ENCODE peak calls at places on chromosomes 16 and 17, in five cellular contexts. N is pancreas, Q is esophagus squamous epithelium, Z is stomach, J is tibial artery. I is an unnamed sample.

GRCh38 chr17:38663125-38663751 is 11.5 kb downstream of the EPOP start:
- DNase-seq in Z (peak), Q (no peak), N (peak), J (no peak), I (peak)

GRCh38 chr17:78356163-78356713 is 3.6 kb downstream of the SOCS3 start:
- DNase-seq in Z (peak), Q (no peak), N (no peak), J (no peak), I (peak)

GRCh38 chr16:53219795-53220194 is 165.0 kb downstream of the CHD9 start:
- DNase-seq in Z (no peak), Q (no peak), N (no peak), J (no peak), I (no peak)

GRCh38 chr16:82660078-82660645 is 33.4 kb downstream of the CDH13 start:
- DNase-seq in N (no peak), Q (no peak), J (no peak), Z (no peak), I (no peak)

GRCh38 chr17:13572581-13572980 is 29.1 kb downstream of the HS3ST3A1 start:
- DNase-seq in J (no peak), N (no peak), Q (no peak), Z (no peak), I (no peak)

GRCh38 chr16:31002252-31002700 is 8.2 kb downstream of the STX1B start:
- DNase-seq in N (no peak), Z (no peak), J (no peak), Q (no peak), I (no peak)

GRCh38 chr16:89873822-89874689 is 664 bp downstream of the TCF25 start:
- DNase-seq in Z (peak), J (peak), Q (peak), N (peak), I (peak)

GRCh38 chr17:45129426-45129939 is 2.8 kb downstream of the PLCD3 start:
- DNase-seq in Z (no peak), N (no peak), J (no peak), Q (no peak), I (no peak)

GRCh38 chr17:44916059-44916780 is 920 bp upstream of the GFAP start:
- DNase-seq in N (no peak), J (no peak), Z (no peak), Q (no peak), I (peak)

GRCh38 chr16:86823895-86824671 is 245.7 kb downstream of the FOXL1 start:
- DNase-seq in J (no peak), Q (no peak), Z (no peak), N (no peak), I (no peak)

GRCh38 chr16:85385463-85386331 is 227.4 kb upstream of the GSE1 start:
- DNase-seq in J (peak), N (peak), Q (no peak), Z (no peak), I (no peak)

GRCh38 chr16:4172070-4172469 is 55.8 kb upstream of the ADCY9 start:
- DNase-seq in Z (no peak), Q (no peak), N (no peak), J (no peak), I (no peak)

GRCh38 chr16:88585269-88585668 is 15.1 kb downstream of the ZC3H18 start:
- DNase-seq in N (no peak), Z (no peak), Q (no peak), J (no peak), I (no peak)

GRCh38 chr17:57349533-57350227 is 93.4 kb downstream of the MSI2 start:
- DNase-seq in Q (no peak), Z (no peak), N (no peak), J (no peak), I (no peak)

GRCh38 chr17:42179911-42180410 is 981 bp downstream of the KCNH4 start:
- DNase-seq in Z (peak), Q (no peak), J (no peak), N (peak), I (no peak)

GRCh38 chr17:3914319-3914685 is 2.0 kb downstream of the P2RX1 start:
- DNase-seq in J (no peak), Q (no peak), Z (peak), N (no peak), I (no peak)

GRCh38 chr16:22098538-22099255 is 6.4 kb downstream of the VWA3A start:
- DNase-seq in Q (no peak), Z (no peak), N (no peak), J (no peak), I (no peak)

GRCh38 chr16:81713796-81714195 is 65.3 kb upstream of the PLCG2 start:
- DNase-seq in N (no peak), Q (no peak), Z (no peak), J (no peak), I (no peak)

GRCh38 chr17:55266958-55267688 is 2.4 kb downstream of the HLF start:
- DNase-seq in Z (no peak), J (no peak), Q (no peak), N (no peak), I (no peak)

GRCh38 chr16:31785126-31785525 is 88.5 kb upstream of the ZNF267 start:
- DNase-seq in Z (no peak), Q (no peak), N (no peak), J (no peak), I (no peak)

GRCh38 chr17:12959441-12959840 is 58.4 kb downstream of the ELAC2 start:
- DNase-seq in Z (no peak), N (no peak), Q (no peak), J (no peak), I (peak)

GRCh38 chr16:67773569-67774456 is 32.5 kb downstream of the RANBP10 start:
- DNase-seq in Q (no peak), Z (no peak), N (peak), J (no peak), I (no peak)

GRCh38 chr17:29838961-29839360 is 91.1 kb downstream of the SSH2 start:
- DNase-seq in J (no peak), N (no peak), Q (no peak), Z (no peak), I (peak)

GRCh38 chr17:78412403-78412802 is 34.0 kb downstream of the PGS1 start:
- DNase-seq in J (no peak), Q (no peak), Z (no peak), N (no peak), I (no peak)

GRCh38 chr17:32569171-32570080 is 82.6 kb downstream of the CDK5R1 start:
- DNase-seq in J (no peak), Q (no peak), Z (no peak), N (no peak), I (peak)

GRCh38 chr16:15950167-15950854 is 895 bp downstream of the ABCC1 start:
- DNase-seq in J (peak), N (no peak), Z (peak), Q (no peak), I (no peak)

GRCh38 chr16:68384293-68385255 is 63.7 kb downstream of the SMPD3 start:
- DNase-seq in Q (no peak), J (no peak), N (no peak), Z (no peak), I (no peak)

GRCh38 chr16:27437946-27438345 is 36.0 kb downstream of the IL21R start:
- DNase-seq in Q (no peak), J (no peak), N (no peak), Z (no peak), I (no peak)

GRCh38 chr16:89547860-89548259 is 12.6 kb upstream of the RPL13 start:
- DNase-seq in Q (no peak), N (no peak), Z (no peak), J (no peak), I (no peak)

GRCh38 chr16:88784074-88784855 is 755 bp downstream of the PIEZO1 start:
- DNase-seq in Q (no peak), N (peak), Z (peak), J (peak), I (no peak)

GRCh38 chr16:53511084-53511402 is 8.0 kb upstream of the AKTIP start:
- DNase-seq in J (no peak), Z (no peak), N (no peak), Q (no peak), I (no peak)

GRCh38 chr17:43916385-43916784 is 9.0 kb upstream of the MPP2 start:
- DNase-seq in Z (no peak), N (no peak), Q (no peak), J (no peak), I (no peak)

GRCh38 chr17:27430882-27431491 is 25.3 kb upstream of the KSR1 start:
- DNase-seq in Z (peak), Q (no peak), J (no peak), N (peak), I (no peak)

GRCh38 chr17:70013911-70014310 is 61.1 kb upstream of the KCNJ16 start:
- DNase-seq in J (no peak), Z (no peak), N (no peak), Q (no peak), I (no peak)

GRCh38 chr16:75550211-75550662 is 5.8 kb downstream of the TMEM231 start:
- DNase-seq in J (peak), Q (no peak), Z (peak), N (no peak), I (peak)
- H3K27ac ChIP-seq in J (no peak), Q (peak), Z (no peak), N (no peak), I (peak)

GRCh38 chr17:8162232-8162996 is at the start of gene VAMP2:
- DNase-seq in J (peak), Z (peak), Q (no peak), N (peak), I (peak)
- TF ChIP-seq CTCF in J (no peak), Z (no peak), Q (no peak), N (no peak), I (no peak)

DNA sequence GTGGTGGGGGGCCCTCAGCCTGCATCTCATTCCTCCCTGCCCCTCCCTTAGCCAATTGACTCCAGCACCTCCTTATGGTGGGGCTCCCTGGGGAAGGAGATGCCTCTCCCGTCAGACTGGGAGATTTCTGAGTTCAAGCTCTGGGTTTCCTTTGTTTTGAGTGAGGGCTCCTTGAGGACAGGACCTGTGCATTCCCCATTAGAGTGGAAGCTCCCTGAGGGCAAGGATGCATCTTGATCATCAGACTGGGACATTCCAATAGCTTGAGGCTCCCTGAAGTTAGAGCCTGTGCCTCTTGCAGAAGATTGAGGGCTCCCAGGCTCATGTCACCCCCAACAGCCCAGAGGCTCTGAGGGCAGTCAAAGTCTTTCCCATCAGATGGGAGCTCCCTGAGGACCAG is 23.6 kb downstream of the TNS4 start:
- DNase-seq in N (no peak), J (no peak), Z (no peak), Q (no peak), I (no peak)
- H3K4me3 ChIP-seq in N (no peak), J (no peak), Z (no peak), Q (no peak), I (no peak)

DNA sequence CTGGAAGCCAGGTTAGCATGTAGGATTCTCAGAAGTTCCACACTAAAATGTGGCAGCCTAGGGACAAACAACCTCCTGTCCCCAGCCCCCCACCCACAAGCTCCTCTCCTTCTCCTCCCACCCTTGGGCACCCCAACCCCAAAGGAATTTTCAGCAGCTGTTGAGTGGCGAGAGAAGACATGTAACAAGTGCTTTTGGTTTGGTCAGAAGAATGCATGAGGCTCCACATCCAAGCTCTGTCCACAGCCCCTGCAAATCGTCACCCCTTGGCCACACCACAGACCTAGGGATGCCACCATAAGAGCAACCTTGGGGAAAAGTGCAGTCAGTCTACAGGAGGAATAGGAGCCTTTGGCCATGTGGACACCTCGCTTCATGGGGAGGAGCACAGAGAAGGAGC is 11.9 kb upstream of the RAB37 start:
- DNase-seq in Z (no peak), Q (no peak), J (no peak), N (no peak), I (no peak)
- H3K27ac ChIP-seq in Z (no peak), Q (no peak), J (no peak), N (no peak), I (no peak)

GRCh38 chr16:11727945-11728543 is 14.6 kb downstream of the TXNDC11 start:
- DNase-seq in N (no peak), Q (no peak), Z (no peak), J (no peak), I (no peak)
- TF ChIP-seq CTCF in N (no peak), Q (no peak), Z (no peak), J (no peak), I (no peak)